ENCODE peak calls at places on chromosomes 5 and 9, in five cellular contexts. One of them, this sample, is unnamed. For H3K27me3, the result is how much of the 10 kb centered on the place peaks cover.

GRCh38 chr9:129416831-129417604 is 203.9 kb downstream of the C9orf50 start:
- DNase-seq in tibial nerve: no peak
- DNase-seq in stomach: no peak
- DNase-seq in HepG2: no peak
- DNase-seq in upper lobe of left lung: no peak
- DNase-seq in this sample: peak

GRCh38 chr5:158392753-158393152 is 533.8 kb upstream of the CLINT1 start:
- DNase-seq in tibial nerve: no peak
- DNase-seq in stomach: no peak
- DNase-seq in HepG2: no peak
- DNase-seq in upper lobe of left lung: no peak
- DNase-seq in this sample: no peak

GRCh38 chr5:67163863-67164595 is 32.6 kb downstream of the CD180 start:
- DNase-seq in tibial nerve: no peak
- DNase-seq in stomach: no peak
- DNase-seq in HepG2: no peak
- DNase-seq in upper lobe of left lung: peak
- DNase-seq in this sample: peak

GRCh38 chr5:99449786-99450185 is 521.0 kb upstream of the CHD1 start:
- DNase-seq in tibial nerve: no peak
- DNase-seq in stomach: no peak
- DNase-seq in HepG2: no peak
- DNase-seq in upper lobe of left lung: no peak
- DNase-seq in this sample: no peak

GRCh38 chr5:33143405-33144123 is 297.2 kb upstream of the TARS1 start:
- DNase-seq in tibial nerve: no peak
- DNase-seq in stomach: no peak
- DNase-seq in HepG2: no peak
- DNase-seq in upper lobe of left lung: no peak
- DNase-seq in this sample: no peak

GRCh38 chr5:40453689-40454088 is 226.0 kb upstream of the PTGER4 start:
- DNase-seq in tibial nerve: no peak
- DNase-seq in stomach: no peak
- DNase-seq in HepG2: no peak
- DNase-seq in upper lobe of left lung: no peak
- DNase-seq in this sample: no peak

GRCh38 chr5:68333649-68334549 is 118.3 kb downstream of the PIK3R1 start:
- DNase-seq in tibial nerve: no peak
- DNase-seq in stomach: no peak
- DNase-seq in HepG2: peak
- DNase-seq in upper lobe of left lung: no peak
- DNase-seq in this sample: no peak

GRCh38 chr5:118903010-118903409 is 85.3 kb downstream of the DTWD2 start:
- DNase-seq in tibial nerve: no peak
- DNase-seq in stomach: no peak
- DNase-seq in HepG2: no peak
- DNase-seq in upper lobe of left lung: no peak
- DNase-seq in this sample: no peak

GRCh38 chr5:83567741-83568530 is 96.4 kb downstream of the VCAN start:
- DNase-seq in tibial nerve: peak
- DNase-seq in stomach: no peak
- DNase-seq in HepG2: peak
- DNase-seq in upper lobe of left lung: no peak
- DNase-seq in this sample: no peak

DNA sequence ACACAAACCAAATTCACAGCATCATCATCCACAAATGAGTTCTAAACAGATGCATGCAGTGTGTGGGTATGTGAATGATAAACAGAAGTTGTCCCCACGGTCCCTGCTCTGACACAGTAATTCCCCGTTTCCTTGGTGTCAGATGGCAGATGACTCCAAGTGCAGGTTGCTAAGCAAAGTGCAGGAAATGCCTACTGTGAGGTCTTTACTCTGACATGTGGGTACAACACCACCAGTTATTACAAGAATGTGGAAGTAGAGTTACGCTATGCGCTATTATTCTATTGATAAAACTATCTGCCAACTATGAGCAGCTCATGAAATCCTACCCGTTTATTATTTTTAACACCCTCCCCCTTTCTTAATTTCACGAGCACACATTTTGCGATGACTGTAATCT is 448.9 kb downstream of the BNC2 start:
- DNase-seq in tibial nerve: no peak
- DNase-seq in stomach: no peak
- DNase-seq in HepG2: no peak
- DNase-seq in upper lobe of left lung: no peak
- DNase-seq in this sample: no peak
- TF ChIP-seq EP300 in tibial nerve: no peak
- TF ChIP-seq EP300 in stomach: no peak
- TF ChIP-seq EP300 in HepG2: no peak
- TF ChIP-seq EP300 in upper lobe of left lung: no peak
- TF ChIP-seq EP300 in this sample: no peak

GRCh38 chr9:135248111-135248510 is 160.6 kb downstream of the OLFM1 start:
- DNase-seq in tibial nerve: no peak
- DNase-seq in stomach: no peak
- DNase-seq in HepG2: no peak
- DNase-seq in upper lobe of left lung: no peak
- DNase-seq in this sample: no peak
- H3K27me3 ChIP-seq in tibial nerve: under half
- H3K27me3 ChIP-seq in stomach: under half
- H3K27me3 ChIP-seq in HepG2: under half
- H3K27me3 ChIP-seq in upper lobe of left lung: under half
- H3K27me3 ChIP-seq in this sample: under half

DNA sequence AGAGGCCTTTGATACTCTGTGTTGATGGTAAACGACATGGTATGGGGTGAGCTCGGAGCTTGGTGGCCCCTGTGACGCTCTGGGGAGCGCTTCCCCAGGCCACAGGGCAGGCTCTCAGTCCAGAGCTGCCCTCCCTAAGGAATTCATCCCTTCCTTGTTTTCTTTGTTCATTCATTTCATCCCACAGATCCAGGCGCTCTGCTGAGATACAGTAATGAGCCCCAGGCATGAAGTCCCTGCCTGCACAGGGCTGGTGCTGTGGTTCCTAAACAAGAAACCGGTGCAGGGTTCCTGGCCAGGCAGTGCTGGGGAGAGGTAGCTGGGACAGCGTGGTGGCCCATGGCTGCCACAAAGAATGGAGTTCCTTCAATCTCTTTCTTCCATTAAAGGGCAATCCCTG is 14.4 kb downstream of the NEK6 start:
- DNase-seq in tibial nerve: no peak
- DNase-seq in stomach: no peak
- DNase-seq in HepG2: no peak
- DNase-seq in upper lobe of left lung: no peak
- DNase-seq in this sample: no peak
- H3K27ac ChIP-seq in tibial nerve: peak
- H3K27ac ChIP-seq in stomach: peak
- H3K27ac ChIP-seq in HepG2: no peak
- H3K27ac ChIP-seq in upper lobe of left lung: no peak
- H3K27ac ChIP-seq in this sample: no peak

GRCh38 chr9:98251554-98251953 is 3.9 kb downstream of the TBC1D2 start:
- DNase-seq in tibial nerve: no peak
- DNase-seq in stomach: no peak
- DNase-seq in HepG2: no peak
- DNase-seq in upper lobe of left lung: peak
- DNase-seq in this sample: no peak
- TF ChIP-seq EP300 in tibial nerve: no peak
- TF ChIP-seq EP300 in stomach: no peak
- TF ChIP-seq EP300 in HepG2: no peak
- TF ChIP-seq EP300 in upper lobe of left lung: no peak
- TF ChIP-seq EP300 in this sample: no peak

DNA sequence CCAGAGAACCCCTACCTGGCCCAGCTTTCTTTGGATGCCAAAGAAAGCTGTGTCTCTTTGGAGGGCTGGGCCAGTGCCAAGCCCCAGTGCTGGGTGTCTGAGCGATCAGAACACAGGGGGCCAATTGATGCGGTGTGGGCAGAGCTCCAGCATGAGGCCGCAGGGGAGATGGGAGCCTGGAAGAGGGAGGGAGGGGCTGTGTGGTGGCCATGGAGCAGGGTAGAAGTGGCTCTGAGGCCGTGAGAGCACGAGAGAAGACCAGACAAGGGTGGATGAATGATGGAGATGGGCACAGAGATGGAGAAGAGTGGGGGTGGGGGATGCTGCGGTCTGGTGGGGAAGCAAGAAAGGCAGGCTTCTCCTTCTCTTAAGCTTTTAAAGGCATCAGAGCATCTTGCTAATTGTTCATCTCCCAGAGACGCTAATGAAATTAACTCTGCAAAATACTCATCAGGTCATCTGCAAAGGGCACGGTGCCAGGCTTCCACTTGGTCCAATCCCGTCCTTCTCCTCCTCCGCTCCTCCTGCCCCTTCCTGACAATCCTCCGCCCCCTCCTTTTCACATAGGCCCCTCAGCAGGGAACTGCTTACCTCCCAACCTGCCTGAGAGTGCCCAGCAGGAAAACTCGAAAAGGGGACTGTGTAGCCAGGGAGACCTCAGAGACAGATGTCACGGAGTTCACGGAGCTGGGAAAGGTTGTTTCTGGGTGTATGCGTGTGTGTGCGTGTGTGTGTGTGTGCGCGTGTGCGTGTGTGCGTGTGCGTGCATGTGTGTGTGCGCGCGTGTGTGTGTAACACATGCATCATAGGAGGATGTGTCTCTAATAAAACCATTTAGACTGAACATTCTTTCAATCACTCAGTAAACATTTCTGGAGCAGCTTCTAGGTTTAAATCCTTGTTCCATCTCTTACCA is 7.1 kb upstream of the UNC5A start:
- DNase-seq in tibial nerve: no peak
- DNase-seq in stomach: no peak
- DNase-seq in HepG2: no peak
- DNase-seq in upper lobe of left lung: peak
- DNase-seq in this sample: no peak
- H3K27me3 ChIP-seq in tibial nerve: under half
- H3K27me3 ChIP-seq in stomach: under half
- H3K27me3 ChIP-seq in HepG2: under half
- H3K27me3 ChIP-seq in upper lobe of left lung: under half
- H3K27me3 ChIP-seq in this sample: under half